ENCODE peak calls at places on chromosomes 2 and 18, in six cellular contexts. Z, K, O, C, F and P are unnamed samples.
A peak's percentile ranks its signal among the peaks of the same experiment; 100 is the strongest.

GRCh38 chr2:144020047-144020446 is 499.9 kb downstream of the ZEB2 start:
- DNase-seq in Z (no peak), K (peak; percentile 24), O (no peak), C (no peak), F (no peak), P (no peak)

GRCh38 chr2:105812180-105813044 is 67.7 kb downstream of the NCK2 start:
- DNase-seq in Z (peak; percentile 87), K (no peak), O (no peak), C (peak; percentile 45), F (peak; percentile 43), P (no peak)

GRCh38 chr2:224008702-224009261 is 30.3 kb downstream of the SERPINE2 start:
- DNase-seq in Z (no peak), K (no peak), O (no peak), C (peak; percentile 57), F (peak; percentile 66), P (no peak)

GRCh38 chr2:69980408-69980807 is 19.0 kb upstream of the ASPRV1 start:
- DNase-seq in Z (no peak), K (no peak), O (no peak), C (no peak), F (no peak), P (no peak)

GRCh38 chr2:172198361-172198760 is 95.7 kb upstream of the DLX2 start:
- DNase-seq in Z (no peak), K (no peak), O (no peak), C (no peak), F (no peak), P (no peak)

GRCh38 chr18:63199743-63200241 is 119.8 kb downstream of the BCL2 start:
- DNase-seq in Z (no peak), K (no peak), O (no peak), C (no peak), F (no peak), P (no peak)

GRCh38 chr2:23524261-23524706 is 139.3 kb downstream of the KLHL29 start:
- DNase-seq in Z (peak; percentile 93), K (peak; percentile 88), O (no peak), C (peak; percentile 39), F (no peak), P (no peak)

GRCh38 chr2:74864728-74865722 is 31.1 kb downstream of the HK2 start:
- DNase-seq in Z (no peak), K (no peak), O (no peak), C (no peak), F (no peak), P (no peak)

GRCh38 chr18:23365602-23366001 is 87.5 kb upstream of the RIOK3 start:
- DNase-seq in Z (no peak), K (no peak), O (no peak), C (no peak), F (no peak), P (no peak)

GRCh38 chr2:237180225-237180624 is 94.5 kb downstream of the COPS8 start:
- DNase-seq in Z (no peak), K (no peak), O (no peak), C (no peak), F (no peak), P (no peak)

GRCh38 chr2:20642026-20642971 is 8.6 kb downstream of the HS1BP3 start:
- DNase-seq in Z (peak; percentile 91), K (peak; percentile 87), O (peak; percentile 89), C (peak; percentile 88), F (peak; percentile 85), P (peak; percentile 86)

GRCh38 chr2:53756644-53757043 is 11.0 kb upstream of the CHAC2 start:
- DNase-seq in Z (no peak), K (no peak), O (no peak), C (no peak), F (no peak), P (no peak)

GRCh38 chr18:53941601-53942335 is 282.7 kb downstream of the MBD2 start:
- DNase-seq in Z (no peak), K (no peak), O (no peak), C (no peak), F (no peak), P (no peak)

GRCh38 chr2:150126839-150127238 is 360.6 kb downstream of the RND3 start:
- DNase-seq in Z (no peak), K (no peak), O (no peak), C (no peak), F (peak; percentile 31), P (no peak)

GRCh38 chr2:179049546-179050311 is at the start of gene CCDC141:
- DNase-seq in Z (no peak), K (no peak), O (no peak), C (no peak), F (no peak), P (no peak)

GRCh38 chr2:47034973-47035609 is 119.5 kb upstream of the MCFD2 start:
- DNase-seq in Z (no peak), K (no peak), O (no peak), C (peak; percentile 33), F (peak; percentile 64), P (peak; percentile 42)

GRCh38 chr2:40105593-40105992 is 326.5 kb upstream of the THUMPD2 start:
- DNase-seq in Z (no peak), K (no peak), O (no peak), C (no peak), F (no peak), P (no peak)

GRCh38 chr2:74747411-74748080 is 86.4 kb upstream of the HK2 start:
- DNase-seq in Z (no peak), K (no peak), O (no peak), C (no peak), F (no peak), P (no peak)

GRCh38 chr18:3791258-3791657 is 341.3 kb downstream of the TGIF1 start:
- DNase-seq in Z (no peak), K (no peak), O (no peak), C (no peak), F (no peak), P (no peak)

GRCh38 chr18:12862874-12863482 is 21.1 kb downstream of the PTPN2 start:
- DNase-seq in Z (no peak), K (no peak), O (no peak), C (no peak), F (peak; percentile 16), P (no peak)

GRCh38 chr18:48889115-48889941 is 61.4 kb downstream of the SMAD7 start:
- DNase-seq in Z (peak; percentile 93), K (peak; percentile 94), O (no peak), C (peak; percentile 49), F (peak; percentile 75), P (peak; percentile 65)

GRCh38 chr18:295756-296155 is 27.9 kb upstream of the THOC1 start:
- DNase-seq in Z (no peak), K (no peak), O (no peak), C (no peak), F (no peak), P (no peak)

GRCh38 chr2:148459300-148459891 is 185.2 kb upstream of the EPC2 start:
- DNase-seq in Z (no peak), K (no peak), O (no peak), C (no peak), F (no peak), P (no peak)

GRCh38 chr2:202038471-202039277 is 5.0 kb downstream of the FZD7 start:
- DNase-seq in Z (no peak), K (no peak), O (no peak), C (no peak), F (peak; percentile 48), P (no peak)

GRCh38 chr2:129237966-129238725 is 741.3 kb upstream of the RAB6C start:
- DNase-seq in Z (no peak), K (no peak), O (no peak), C (no peak), F (no peak), P (no peak)

DNA sequence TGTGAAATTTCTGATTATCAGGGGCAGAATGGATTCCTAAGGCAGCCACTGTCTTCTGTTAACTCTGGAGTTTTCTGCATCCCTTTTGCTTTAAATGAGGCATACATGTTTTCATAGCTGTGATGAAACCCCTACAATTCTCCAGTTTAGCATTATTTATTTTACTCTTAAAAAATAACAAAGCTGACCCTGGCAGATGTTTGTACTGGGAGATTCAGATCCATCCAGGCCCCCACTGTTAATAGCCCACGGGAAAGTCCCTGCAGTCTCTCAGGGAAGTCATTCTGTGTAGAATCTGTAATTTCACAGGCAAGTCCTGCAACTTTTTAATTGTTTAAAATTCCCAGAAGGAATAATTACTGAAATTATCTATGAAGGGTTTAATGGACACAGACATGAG is 343 bp upstream of the SULT1C4 start:
- DNase-seq in Z (no peak), K (no peak), O (no peak), C (no peak), F (no peak), P (no peak)
- H3K27ac ChIP-seq in Z (no peak overlapping the region), K (peak overlapping the region; percentile 90), O (peak overlapping the region; percentile 69), C (no peak overlapping the region), F (no peak overlapping the region), P (no peak overlapping the region)

DNA sequence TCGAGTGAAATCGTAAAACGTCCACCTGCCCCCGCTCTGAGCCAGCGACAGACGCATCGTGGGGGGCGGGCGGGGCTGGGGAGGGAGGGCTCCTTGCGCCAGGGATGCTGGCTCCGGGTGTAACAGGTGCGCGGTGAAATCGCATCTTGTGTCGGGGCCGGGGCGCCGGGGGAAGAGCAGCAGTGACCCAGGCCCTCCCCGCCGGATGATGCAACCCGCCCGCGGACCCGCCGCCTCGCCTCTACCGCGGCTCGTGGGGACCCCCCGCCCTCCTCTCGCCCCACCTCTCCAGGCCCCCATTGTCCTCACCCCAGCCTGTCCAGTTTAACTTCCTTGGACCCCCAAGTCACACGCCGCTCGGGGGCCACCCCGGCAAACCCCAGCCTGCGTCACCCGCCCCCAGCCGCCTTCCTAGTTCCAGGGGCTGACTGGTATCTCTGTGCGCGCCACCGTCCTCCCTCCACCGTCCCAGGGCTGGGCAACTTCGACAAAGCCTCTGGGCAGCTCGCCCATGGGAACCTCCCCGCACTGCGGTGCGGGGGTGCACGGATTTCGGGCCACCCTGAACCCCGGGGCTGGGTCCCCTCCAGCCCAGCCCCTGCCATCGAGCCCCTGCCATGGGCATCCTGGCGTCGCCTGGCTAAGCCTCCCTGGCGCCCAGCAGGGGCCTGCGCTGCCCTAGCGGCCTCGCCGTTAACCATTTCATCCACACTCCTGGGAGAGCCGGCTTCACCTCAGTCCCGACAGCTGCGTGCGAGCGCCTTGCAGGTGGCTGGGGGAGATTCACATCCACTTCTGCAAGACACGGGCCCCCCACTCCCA is 799 bp upstream of the KIF1A start:
- DNase-seq in Z (no peak), K (no peak), O (peak; percentile 47), C (peak; percentile 39), F (peak; percentile 75), P (no peak)
- H3K4me3 ChIP-seq in Z (peak overlapping the region; percentile 34), K (no peak overlapping the region), O (peak overlapping the region; percentile 15), C (peak overlapping the region; percentile 0), F (peak overlapping the region; percentile 97), P (peak overlapping the region; percentile 65)

GRCh38 chr2:98515571-98515927 is 70.9 kb downstream of the INPP4A start:
- DNase-seq in Z (peak; percentile 54), K (no peak), O (no peak), C (no peak), F (no peak), P (no peak)
- H3K27ac ChIP-seq in Z (no peak overlapping the region), K (no peak overlapping the region), O (no peak overlapping the region), C (no peak overlapping the region), F (no peak overlapping the region), P (no peak overlapping the region)

GRCh38 chr2:188443207-188443606 is 151.5 kb downstream of the GULP1 start:
- DNase-seq in Z (no peak), K (no peak), O (no peak), C (no peak), F (no peak), P (no peak)

GRCh38 chr2:188444106-188444835 is 152.6 kb downstream of the GULP1 start:
- DNase-seq in Z (no peak), K (no peak), O (no peak), C (no peak), F (no peak), P (no peak)

GRCh38 chr2:188439986-188440385 is 148.3 kb downstream of the GULP1 start:
- DNase-seq in Z (no peak), K (no peak), O (no peak), C (no peak), F (no peak), P (no peak)

GRCh38 chr2:188440849-188441248 is 149.2 kb downstream of the GULP1 start:
- DNase-seq in Z (no peak), K (no peak), O (no peak), C (no peak), F (no peak), P (no peak)

GRCh38 chr2:188441288-188441947 is 149.7 kb downstream of the GULP1 start:
- DNase-seq in Z (no peak), K (no peak), O (no peak), C (no peak), F (no peak), P (no peak)
- H3K4me3 ChIP-seq in Z (no peak overlapping the region), K (no peak overlapping the region), O (no peak overlapping the region), C (no peak overlapping the region), F (no peak overlapping the region), P (no peak overlapping the region)